ENCODE peak calls at places on chromosomes 12 and 14, in five cellular contexts. R, J, L, W and F are unnamed samples.

GRCh38 chr12:52010152-52010622 is 3.4 kb downstream of the TAMALIN start:
- DNase-seq in R (peak), L (no peak), J (peak), W (peak), F (peak)

GRCh38 chr12:92408072-92408900 is 262.6 kb upstream of the BTG1 start:
- DNase-seq in J (no peak), L (no peak), R (no peak), W (peak), F (peak)

GRCh38 chr12:99619389-99620158 is 28.0 kb upstream of the GARIN6 start:
- DNase-seq in R (no peak), J (no peak), W (peak), L (no peak), F (peak)

GRCh38 chr14:104656014-104656714 is 33.3 kb upstream of the INF2 start:
- DNase-seq in W (no peak), L (no peak), J (no peak), R (no peak), F (no peak)

GRCh38 chr12:116659771-116660481 is 77.9 kb downstream of the SPRING1 start:
- DNase-seq in J (no peak), R (no peak), W (no peak), L (no peak), F (no peak)

GRCh38 chr12:54006700-54007220 is 2.0 kb upstream of the HOXC8 start:
- DNase-seq in L (no peak), R (no peak), W (no peak), J (no peak), F (peak)

GRCh38 chr12:3071107-3071506 is 6.1 kb upstream of the TSPAN9 start:
- DNase-seq in L (no peak), W (no peak), R (no peak), J (no peak), F (no peak)

GRCh38 chr12:52726451-52726850 is 23.1 kb upstream of the KRT77 start:
- DNase-seq in W (no peak), J (no peak), L (no peak), R (no peak), F (no peak)

GRCh38 chr14:75279739-75280447 is 1.3 kb downstream of the FOS start:
- DNase-seq in J (no peak), R (peak), L (no peak), W (no peak), F (peak)

GRCh38 chr14:63770187-63770807 is 42.4 kb upstream of the SGPP1 start:
- DNase-seq in W (peak), L (no peak), J (no peak), R (no peak), F (peak)

GRCh38 chr14:68939893-68940613 is 39.0 kb downstream of the ACTN1 start:
- DNase-seq in L (no peak), J (no peak), R (no peak), W (peak), F (peak)

GRCh38 chr12:129310346-129310745 is 457.1 kb downstream of the GLT1D1 start:
- DNase-seq in R (no peak), W (no peak), J (no peak), L (no peak), F (no peak)

GRCh38 chr14:88985654-88986053 is 161.2 kb downstream of the TTC8 start:
- DNase-seq in J (no peak), L (no peak), R (no peak), W (no peak), F (no peak)

GRCh38 chr12:4220489-4220888 is 53.1 kb upstream of the CCND2 start:
- DNase-seq in R (no peak), W (no peak), J (no peak), L (no peak), F (no peak)

GRCh38 chr12:1706284-1707016 is 15.6 kb downstream of the ADIPOR2 start:
- DNase-seq in L (no peak), J (no peak), W (no peak), R (no peak), F (no peak)

GRCh38 chr12:45285717-45286116 is 69.8 kb downstream of the ANO6 start:
- DNase-seq in L (no peak), R (no peak), J (no peak), W (no peak), F (no peak)

GRCh38 chr12:43766291-43766690 is 7.5 kb downstream of the IRAK4 start:
- DNase-seq in L (no peak), R (no peak), W (no peak), J (no peak), F (no peak)

GRCh38 chr14:68309631-68310030 is 483.2 kb downstream of the ZFP36L1 start:
- DNase-seq in L (no peak), W (no peak), J (no peak), R (no peak), F (no peak)

GRCh38 chr12:100197486-100197885 is 3.1 kb upstream of the ACTR6 start:
- DNase-seq in W (no peak), J (no peak), L (no peak), R (no peak), F (no peak)

GRCh38 chr14:21018286-21018685 is 6.6 kb downstream of the NDRG2 start:
- DNase-seq in J (no peak), R (no peak), W (no peak), L (no peak), F (no peak)

GRCh38 chr14:32426028-32426427 is 96.9 kb downstream of the AKAP6 start:
- DNase-seq in W (no peak), J (no peak), L (no peak), R (no peak), F (no peak)

GRCh38 chr14:89767861-89768268 is 186.7 kb downstream of the EFCAB11 start:
- DNase-seq in R (no peak), J (no peak), W (peak), L (no peak), F (peak)

GRCh38 chr14:36605506-36605857 is 23.1 kb upstream of the NKX2-8 start:
- DNase-seq in R (no peak), W (no peak), L (no peak), J (no peak), F (no peak)

GRCh38 chr12:16604853-16605252 is 1.1 kb downstream of the LMO3 start:
- DNase-seq in W (no peak), R (peak), L (no peak), J (no peak), F (peak)

GRCh38 chr14:69056389-69056788 is 77.3 kb upstream of the ACTN1 start:
- DNase-seq in R (no peak), W (no peak), J (no peak), L (no peak), F (no peak)

GRCh38 chr14:64038857-64039542 is 186.2 kb downstream of the SYNE2 start:
- DNase-seq in W (no peak), J (no peak), L (no peak), R (no peak), F (no peak)

GRCh38 chr14:74591899-74592298 is 20.1 kb downstream of the LTBP2 start:
- DNase-seq in W (no peak), R (no peak), J (no peak), L (no peak), F (no peak)

GRCh38 chr14:34536951-34537676 is 2.4 kb downstream of the EAPP start:
- DNase-seq in J (no peak), W (no peak), R (no peak), L (no peak), F (no peak)

GRCh38 chr14:90513151-90514014 is 116.6 kb downstream of the CALM1 start:
- DNase-seq in R (peak), W (no peak), L (no peak), J (peak), F (peak)

GRCh38 chr12:94839347-94839746 is 164.2 kb downstream of the NDUFA12 start:
- DNase-seq in W (no peak), R (no peak), L (no peak), J (no peak), F (no peak)

GRCh38 chr12:42326466-42327226 is 679 bp downstream of the PPHLN1 start:
- DNase-seq in L (no peak), W (peak), J (no peak), R (no peak), F (peak)

GRCh38 chr12:62700091-62700490 is 233.5 kb downstream of the MON2 start:
- DNase-seq in L (no peak), J (no peak), W (no peak), R (no peak), F (no peak)

GRCh38 chr14:71486274-71486673 is 446.0 kb upstream of the RGS6 start:
- DNase-seq in L (no peak), W (no peak), J (no peak), R (no peak), F (no peak)

GRCh38 chr12:123530683-123531082 is 2.8 kb downstream of the RILPL1 start:
- DNase-seq in R (no peak), L (no peak), J (no peak), W (no peak), F (no peak)

GRCh38 chr14:50533806-50534205 is 1.4 kb upstream of the MAP4K5 start:
- DNase-seq in J (no peak), R (no peak), L (no peak), W (no peak), F (no peak)

GRCh38 chr14:20412876-20413784 is at the start of gene TEP1:
- DNase-seq in W (peak), J (peak), R (peak), L (peak), F (peak)

GRCh38 chr12:67982165-67982563 is 7.1 kb upstream of the IFNG-AS1 start:
- DNase-seq in J (no peak), L (no peak), R (no peak), W (no peak), F (no peak)